ENCODE peak calls at places on chromosomes 13 and 19, in five cellular contexts. K is heart left ventricle, F is kidney, H is lung, W is left ventricle myocardium inferior. M is an unnamed sample. For H3K36me3 and H3K4me1, the result is how much of the 10 kb centered on the place peaks cover.

GRCh38 chr19:46033401-46033800 is 7.4 kb downstream of the IGFL4 start:
- DNase-seq in H (no peak), W (no peak), K (no peak), F (no peak), M (no peak)

GRCh38 chr19:32302778-32303177 is 42.6 kb upstream of the ZNF507 start:
- DNase-seq in H (no peak), K (no peak), W (no peak), F (no peak), M (no peak)

GRCh38 chr19:33405491-33406461 is 32.3 kb downstream of the CEBPG start:
- DNase-seq in H (no peak), F (peak), K (no peak), W (peak), M (no peak)

GRCh38 chr19:583198-583967 is 6.3 kb upstream of the HCN2 start:
- DNase-seq in K (no peak), H (no peak), W (no peak), F (no peak), M (no peak)

GRCh38 chr19:10835089-10835753 is 791 bp downstream of the TMED1 start:
- DNase-seq in F (no peak), H (no peak), K (peak), W (no peak), M (peak)

GRCh38 chr13:42660367-42660965 is 86.5 kb downstream of the TNFSF11 start:
- DNase-seq in K (no peak), H (no peak), W (no peak), F (no peak), M (no peak)

GRCh38 chr13:26132756-26133155 is 80.9 kb upstream of the SHISA2 start:
- DNase-seq in W (no peak), H (no peak), K (no peak), F (no peak), M (peak)

GRCh38 chr13:35549481-35549880 is 73.0 kb upstream of the MAB21L1 start:
- DNase-seq in W (no peak), K (no peak), H (no peak), F (no peak), M (no peak)

GRCh38 chr13:74930402-74931165 is 551.4 kb downstream of the TBC1D4 start:
- DNase-seq in F (no peak), H (no peak), W (no peak), K (no peak), M (no peak)

GRCh38 chr13:50845211-50845610 is 1.7 kb upstream of the DLEU7 start:
- DNase-seq in W (no peak), F (no peak), H (no peak), K (no peak), M (no peak)

GRCh38 chr19:33449799-33450198 is 71.8 kb downstream of the PEPD start:
- DNase-seq in F (peak), H (no peak), K (no peak), W (no peak), M (no peak)

GRCh38 chr19:7662657-7663056 is 6.2 kb upstream of the RETN start:
- DNase-seq in W (no peak), H (no peak), K (no peak), F (no peak), M (no peak)

GRCh38 chr13:59408738-59409137 is 755.0 kb downstream of the DIAPH3 start:
- DNase-seq in H (no peak), W (no peak), K (no peak), F (no peak), M (no peak)

GRCh38 chr13:32736648-32737047 is 150.4 kb downstream of the PDS5B start:
- DNase-seq in K (no peak), W (no peak), F (no peak), H (no peak), M (no peak)

GRCh38 chr19:12872941-12873890 is 8.0 kb downstream of the DNASE2 start:
- DNase-seq in F (no peak), W (no peak), K (peak), H (peak), M (peak)

GRCh38 chr19:16904599-16904998 is 15.8 kb downstream of the F2RL3 start:
- DNase-seq in K (no peak), W (no peak), F (no peak), H (no peak), M (no peak)

GRCh38 chr19:18697680-18698079 is 14.2 kb downstream of the CRTC1 start:
- DNase-seq in K (no peak), H (peak), F (peak), W (peak), M (no peak)

GRCh38 chr13:25213716-25214115 is 41.6 kb upstream of the AMER2 start:
- DNase-seq in H (no peak), F (no peak), K (no peak), W (no peak), M (no peak)

GRCh38 chr13:84834201-84834600 is 951.9 kb upstream of the SLITRK1 start:
- DNase-seq in K (no peak), F (no peak), H (no peak), W (no peak), M (no peak)

GRCh38 chr13:42559057-42559456 is 14.9 kb upstream of the TNFSF11 start:
- DNase-seq in K (no peak), F (no peak), H (no peak), W (no peak), M (no peak)

GRCh38 chr19:10686661-10687517 is 14.3 kb upstream of the QTRT1 start:
- DNase-seq in K (peak), W (peak), F (no peak), H (no peak), M (peak)

GRCh38 chr19:33488826-33489225 is 32.8 kb downstream of the PEPD start:
- DNase-seq in F (peak), H (no peak), W (no peak), K (no peak), M (no peak)

GRCh38 chr19:55384576-55385235 is 614 bp upstream of the TMEM238 start:
- DNase-seq in W (no peak), F (peak), H (peak), K (no peak), M (peak)

GRCh38 chr13:24039621-24040475 is 120.7 kb upstream of the SPATA13 start:
- DNase-seq in W (no peak), H (peak), F (no peak), K (no peak), M (no peak)
- H3K36me3 ChIP-seq in W (under half), H (under half), F (under half), K (under half), M (under half)

GRCh38 chr19:2242811-2243210 is 6.2 kb downstream of the SF3A2 start:
- DNase-seq in F (no peak), H (no peak), W (no peak), K (no peak), M (no peak)
- H3K4me1 ChIP-seq in F (under half), H (under half), W (half or more), K (under half), M (under half)

DNA sequence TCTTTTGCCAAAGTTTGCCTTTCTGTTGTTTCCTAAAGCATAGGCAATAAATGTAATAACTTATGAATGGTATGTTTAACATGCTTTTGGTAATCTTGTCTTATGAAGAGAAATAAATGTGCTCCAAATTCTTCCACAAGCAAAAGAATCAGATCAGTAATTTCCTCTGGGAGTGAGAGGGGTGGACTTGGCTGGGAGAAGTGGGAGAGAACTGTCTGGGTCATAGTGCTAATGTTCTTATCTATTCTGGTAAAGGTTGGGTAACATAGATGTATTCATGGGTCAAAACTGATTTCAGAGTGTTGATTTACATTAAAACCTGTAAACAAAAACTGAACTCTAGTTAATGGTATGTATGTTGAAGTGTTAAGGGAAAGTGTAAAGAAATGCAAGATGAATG is 211.6 kb upstream of the IRS2 start:
- DNase-seq in W (no peak), F (no peak), K (no peak), H (no peak), M (no peak)
- H3K27ac ChIP-seq in W (no peak), F (no peak), K (no peak), H (no peak), M (no peak)

GRCh38 chr19:4064551-4065260 is 2.0 kb downstream of the ZBTB7A start:
- DNase-seq in K (peak), F (peak), H (peak), W (peak), M (peak)
- H3K36me3 ChIP-seq in K (under half), F (under half), H (under half), W (under half), M (under half)

GRCh38 chr13:113410472-113411201 is 42.7 kb downstream of the ADPRHL1 start:
- DNase-seq in W (no peak), K (peak), H (no peak), F (peak), M (peak)

GRCh38 chr13:113413898-113414282 is 39.4 kb downstream of the ADPRHL1 start:
- DNase-seq in K (peak), F (peak), H (no peak), W (peak), M (no peak)

GRCh38 chr13:113411216-113412023 is 41.9 kb downstream of the ADPRHL1 start:
- DNase-seq in W (peak), K (peak), F (no peak), H (no peak), M (no peak)

GRCh38 chr13:113413178-113413897 is 40.0 kb downstream of the ADPRHL1 start:
- DNase-seq in W (no peak), H (no peak), F (peak), K (peak), M (no peak)

DNA sequence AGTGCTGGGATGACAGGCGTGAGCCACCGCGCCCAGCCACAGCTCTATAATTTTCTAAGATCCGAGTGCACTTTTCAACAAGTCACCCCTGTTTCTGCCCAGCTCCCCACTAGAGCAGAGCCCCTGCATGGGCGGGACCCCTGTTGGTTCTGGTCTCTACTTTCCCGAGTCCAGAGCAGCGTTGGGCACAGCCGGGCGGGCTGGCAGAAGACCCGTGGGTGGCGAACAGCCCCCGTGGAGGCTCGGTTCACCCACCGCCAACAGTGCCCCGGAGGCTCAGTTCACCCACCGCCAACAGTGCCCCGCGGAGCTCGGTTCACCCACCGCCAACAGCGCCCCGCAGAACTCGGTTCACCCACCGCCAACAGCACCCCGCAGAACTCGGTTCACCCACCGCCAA is 40.8 kb downstream of the ADPRHL1 start:
- DNase-seq in W (no peak), K (peak), H (no peak), F (no peak), M (no peak)
- H3K4me1 ChIP-seq in W (half or more), K (under half), H (under half), F (under half), M (under half)

DNA sequence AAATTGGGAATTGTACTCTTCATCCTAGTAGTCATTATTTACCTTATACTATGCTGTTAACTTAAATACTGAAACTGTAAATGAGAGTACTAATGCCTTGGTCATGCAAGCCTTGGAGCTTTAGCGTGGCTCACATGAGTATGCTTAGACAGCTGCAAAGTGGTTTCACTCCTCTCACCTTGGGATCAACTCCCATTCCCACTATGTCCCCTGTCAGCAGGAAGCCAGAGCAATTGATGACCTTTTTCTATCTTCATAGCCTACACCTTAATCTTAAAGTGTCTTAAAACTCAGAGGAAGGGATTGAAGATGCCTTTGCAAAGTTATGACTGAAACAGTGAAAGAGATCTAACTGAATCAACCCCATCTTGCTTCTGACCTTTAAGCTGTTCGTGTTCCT is 33.2 kb upstream of the CEACAM8 start:
- DNase-seq in F (no peak), K (no peak), H (no peak), W (no peak), M (no peak)
- H3K27ac ChIP-seq in F (no peak), K (no peak), H (no peak), W (no peak), M (no peak)

DNA sequence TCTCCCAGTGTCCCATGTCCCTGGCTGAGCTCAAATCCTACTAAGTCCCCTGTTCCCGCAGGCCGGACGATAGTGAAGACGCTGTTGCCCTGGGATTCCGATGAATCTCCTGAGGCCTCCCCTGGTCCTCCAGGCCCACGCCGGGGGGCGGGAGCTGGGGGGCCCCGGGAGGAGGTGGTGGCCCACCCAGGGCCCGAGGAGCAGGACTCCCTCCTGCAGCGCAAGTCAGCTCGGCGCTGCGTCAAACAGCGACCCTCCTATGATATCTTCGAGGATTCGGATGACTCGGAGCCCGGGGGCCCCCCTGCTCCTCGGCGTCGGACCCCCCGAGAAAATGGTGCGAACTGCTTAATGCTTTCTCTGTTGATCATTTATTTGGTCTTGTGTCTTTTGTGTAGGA is 5.9 kb downstream of the KMT2B start:
- DNase-seq in F (no peak), H (no peak), K (no peak), W (no peak), M (no peak)
- H3K36me3 ChIP-seq in F (half or more), H (under half), K (half or more), W (half or more), M (under half)

DNA sequence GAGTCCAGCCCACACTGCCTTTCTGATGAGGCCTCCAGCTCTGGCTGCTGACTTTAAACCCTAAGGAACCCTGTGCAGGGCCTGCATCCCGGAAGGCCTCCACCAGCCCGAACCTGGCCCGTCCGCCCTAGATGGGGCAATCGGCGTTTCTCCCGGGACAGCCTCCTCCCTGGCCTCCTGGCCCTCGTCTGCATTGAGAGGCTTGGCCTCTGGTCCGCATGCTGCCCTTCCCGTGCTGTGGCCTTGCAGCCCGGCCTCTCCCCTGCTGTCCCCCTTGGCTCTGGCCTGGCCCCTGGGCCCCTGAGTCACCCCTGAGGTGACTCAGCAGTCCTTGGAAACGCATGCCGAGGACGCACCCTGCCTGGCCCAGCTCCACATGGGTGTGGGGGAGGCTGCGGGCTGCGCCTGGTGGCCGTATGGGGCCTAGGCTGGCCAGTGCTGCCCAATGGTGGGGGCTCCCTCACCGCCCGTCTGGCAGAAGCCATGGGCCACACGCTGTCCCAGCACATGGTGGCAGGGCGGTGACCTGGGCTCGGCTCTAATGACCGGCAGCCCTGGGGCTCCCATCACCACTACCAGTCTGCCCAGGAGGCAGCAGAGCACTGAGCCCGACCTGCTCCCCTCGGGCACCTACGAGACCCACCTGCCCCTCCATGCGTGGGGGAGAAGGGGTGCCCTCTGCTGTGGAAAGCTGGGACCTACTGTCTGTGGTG is 25.7 kb downstream of the SH3GL1 start:
- DNase-seq in W (peak), H (peak), K (peak), F (peak), M (peak)
- H3K4me1 ChIP-seq in W (half or more), H (under half), K (half or more), F (under half), M (half or more)